ENCODE peak calls at places on chromosomes 5 and 9, in four cellular contexts. One of them, this sample, is unnamed.

GRCh38 chr5:150778517-150779396 is at the start of gene SMIM3:
- DNase-seq in H1: no peak
- DNase-seq in HepG2: peak
- DNase-seq in K562: peak
- DNase-seq in this sample: no peak

GRCh38 chr5:86709157-86709881 is 91.6 kb downstream of the COX7C start:
- DNase-seq in H1: no peak
- DNase-seq in HepG2: no peak
- DNase-seq in K562: no peak
- DNase-seq in this sample: no peak

GRCh38 chr5:32275421-32275765 is 37.3 kb downstream of the MTMR12 start:
- DNase-seq in HepG2: peak
- DNase-seq in H1: no peak
- DNase-seq in K562: no peak
- DNase-seq in this sample: no peak

GRCh38 chr9:126842977-126843799 is 17.3 kb upstream of the ZBTB34 start:
- DNase-seq in K562: no peak
- DNase-seq in H1: no peak
- DNase-seq in HepG2: no peak
- DNase-seq in this sample: no peak

GRCh38 chr9:135222991-135223760 is 135.7 kb downstream of the OLFM1 start:
- DNase-seq in H1: no peak
- DNase-seq in HepG2: no peak
- DNase-seq in K562: no peak
- DNase-seq in this sample: no peak

GRCh38 chr5:127080001-127080478 is 6.7 kb upstream of the C5orf63 start:
- DNase-seq in HepG2: no peak
- DNase-seq in H1: no peak
- DNase-seq in K562: peak
- DNase-seq in this sample: no peak

GRCh38 chr5:122858451-122858850 is 13.0 kb downstream of the SNX24 start:
- DNase-seq in H1: no peak
- DNase-seq in HepG2: no peak
- DNase-seq in K562: no peak
- DNase-seq in this sample: no peak

GRCh38 chr9:90665072-90665471 is 22.4 kb upstream of the DIRAS2 start:
- DNase-seq in H1: peak
- DNase-seq in HepG2: no peak
- DNase-seq in K562: no peak
- DNase-seq in this sample: no peak

GRCh38 chr9:133592731-133593409 is 16.3 kb downstream of the FAM163B start:
- DNase-seq in H1: no peak
- DNase-seq in K562: no peak
- DNase-seq in HepG2: no peak
- DNase-seq in this sample: no peak

GRCh38 chr5:133907075-133907474 is 61.4 kb downstream of the C5orf15 start:
- DNase-seq in HepG2: no peak
- DNase-seq in H1: no peak
- DNase-seq in K562: no peak
- DNase-seq in this sample: no peak
- TF ChIP-seq YY1 in HepG2: no peak
- TF ChIP-seq YY1 in H1: no peak
- TF ChIP-seq YY1 in K562: no peak
- TF ChIP-seq YY1 in this sample: no peak

GRCh38 chr5:1110930-1111726 is 735 bp downstream of the SLC12A7 start:
- DNase-seq in H1: no peak
- DNase-seq in HepG2: no peak
- DNase-seq in K562: peak
- DNase-seq in this sample: no peak

GRCh38 chr5:1113332-1113690 is 1.4 kb upstream of the SLC12A7 start:
- DNase-seq in K562: no peak
- DNase-seq in HepG2: no peak
- DNase-seq in H1: no peak
- DNase-seq in this sample: no peak

GRCh38 chr5:1112596-1113331 is 901 bp upstream of the SLC12A7 start:
- DNase-seq in K562: no peak
- DNase-seq in HepG2: peak
- DNase-seq in H1: no peak
- DNase-seq in this sample: no peak

GRCh38 chr5:1110260-1110929 is 1.5 kb downstream of the SLC12A7 start:
- DNase-seq in K562: no peak
- DNase-seq in HepG2: no peak
- DNase-seq in H1: no peak
- DNase-seq in this sample: no peak

GRCh38 chr5:1111727-1112289 is at the start of gene SLC12A7:
- DNase-seq in H1: no peak
- DNase-seq in K562: peak
- DNase-seq in HepG2: no peak
- DNase-seq in this sample: no peak
- TF ChIP-seq HDAC6 in H1: no peak
- TF ChIP-seq HDAC6 in K562: no peak
- TF ChIP-seq HDAC6 in HepG2: no peak
- TF ChIP-seq HDAC6 in this sample: no peak

GRCh38 chr5:1178529-1179382 is 22.6 kb upstream of the SLC6A19 start:
- DNase-seq in H1: no peak
- DNase-seq in HepG2: no peak
- DNase-seq in K562: no peak
- DNase-seq in this sample: no peak

GRCh38 chr5:1175015-1175414 is 26.4 kb upstream of the SLC6A19 start:
- DNase-seq in HepG2: no peak
- DNase-seq in K562: no peak
- DNase-seq in H1: no peak
- DNase-seq in this sample: no peak

GRCh38 chr5:1177826-1178528 is 23.4 kb upstream of the SLC6A19 start:
- DNase-seq in H1: no peak
- DNase-seq in HepG2: no peak
- DNase-seq in K562: no peak
- DNase-seq in this sample: no peak

GRCh38 chr5:1175801-1176472 is 25.5 kb upstream of the SLC6A19 start:
- DNase-seq in HepG2: no peak
- DNase-seq in K562: no peak
- DNase-seq in H1: no peak
- DNase-seq in this sample: no peak

GRCh38 chr5:1176473-1177391 is 24.7 kb upstream of the SLC6A19 start:
- DNase-seq in HepG2: no peak
- DNase-seq in K562: peak
- DNase-seq in H1: no peak
- DNase-seq in this sample: no peak
- TF ChIP-seq YY1 in HepG2: no peak
- TF ChIP-seq YY1 in K562: no peak
- TF ChIP-seq YY1 in H1: no peak
- TF ChIP-seq YY1 in this sample: no peak

GRCh38 chr9:16796304-16796825 is 74.1 kb downstream of the BNC2 start:
- DNase-seq in K562: no peak
- DNase-seq in H1: no peak
- DNase-seq in HepG2: no peak
- DNase-seq in this sample: no peak

GRCh38 chr9:16794871-16795639 is 75.4 kb downstream of the BNC2 start:
- DNase-seq in K562: no peak
- DNase-seq in H1: no peak
- DNase-seq in HepG2: no peak
- DNase-seq in this sample: no peak
- TF ChIP-seq HDAC6 in K562: no peak
- TF ChIP-seq HDAC6 in H1: no peak
- TF ChIP-seq HDAC6 in HepG2: no peak
- TF ChIP-seq HDAC6 in this sample: no peak

DNA sequence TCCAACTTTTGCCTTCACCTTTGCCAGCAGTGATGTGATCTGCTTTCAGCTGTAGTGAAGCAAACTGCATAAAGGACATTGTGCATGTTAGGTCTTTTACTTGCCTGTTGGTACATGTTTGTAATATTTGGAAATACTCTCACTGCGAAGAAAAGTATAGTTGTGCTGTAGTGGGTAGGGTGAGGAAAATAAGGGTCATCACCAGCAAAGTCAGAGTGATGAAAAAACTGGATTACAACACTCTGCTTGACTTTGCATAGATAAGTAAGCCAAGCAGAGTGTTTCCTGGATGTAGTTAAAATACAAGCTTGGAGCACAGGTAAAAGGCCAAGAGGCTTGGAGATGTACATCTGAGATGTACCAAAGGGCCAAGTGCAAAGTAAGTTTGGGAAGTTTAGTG is 16.7 kb downstream of the TGFBR1 start:
- DNase-seq in H1: no peak
- DNase-seq in HepG2: no peak
- DNase-seq in K562: no peak
- DNase-seq in this sample: no peak
- TF ChIP-seq YY1 in H1: no peak
- TF ChIP-seq YY1 in HepG2: no peak
- TF ChIP-seq YY1 in K562: no peak
- TF ChIP-seq YY1 in this sample: no peak

DNA sequence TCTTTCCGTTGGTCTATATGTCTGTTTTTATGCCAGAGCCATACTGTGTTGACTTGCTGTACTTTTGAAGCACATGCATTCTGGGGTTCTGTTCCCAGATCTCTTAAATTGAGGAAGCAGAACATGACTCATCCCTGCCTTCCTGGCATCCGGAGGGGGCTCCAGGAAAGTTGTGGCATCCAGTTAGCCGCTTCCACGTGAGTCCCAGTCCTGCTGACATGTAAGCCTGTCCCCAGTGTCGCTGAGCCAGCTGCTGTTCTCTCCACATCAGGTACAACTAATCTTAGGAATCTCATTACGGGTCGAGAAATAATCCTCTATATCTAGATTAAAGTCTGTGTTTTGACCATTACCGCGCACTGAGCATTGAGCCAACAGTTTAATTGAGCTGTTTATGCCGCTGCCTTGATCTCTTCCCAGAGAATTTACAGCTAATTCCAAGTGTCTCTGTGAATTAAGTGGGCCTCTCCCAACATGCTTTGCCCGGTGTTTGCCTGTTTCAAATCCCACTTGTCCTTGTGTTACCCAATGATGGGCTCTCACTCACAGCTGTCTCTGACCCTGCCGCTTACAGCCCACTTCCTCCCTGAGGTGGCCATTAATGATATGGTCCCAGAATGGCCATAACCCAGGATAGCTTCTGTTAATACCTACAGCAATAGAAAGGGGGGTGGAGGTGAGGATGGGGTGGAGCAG is 10.5 kb upstream of the SHB start:
- DNase-seq in H1: no peak
- DNase-seq in HepG2: no peak
- DNase-seq in K562: no peak
- DNase-seq in this sample: no peak
- TF ChIP-seq HDAC6 in H1: no peak
- TF ChIP-seq HDAC6 in HepG2: no peak
- TF ChIP-seq HDAC6 in K562: no peak
- TF ChIP-seq HDAC6 in this sample: no peak

GRCh38 chr5:110536120-110537115 is 190.1 kb downstream of the TMEM232 start:
- DNase-seq in HepG2: no peak
- DNase-seq in K562: no peak
- DNase-seq in H1: peak
- DNase-seq in this sample: no peak
- TF ChIP-seq YY1 in HepG2: no peak
- TF ChIP-seq YY1 in K562: no peak
- TF ChIP-seq YY1 in H1: no peak
- TF ChIP-seq YY1 in this sample: no peak

DNA sequence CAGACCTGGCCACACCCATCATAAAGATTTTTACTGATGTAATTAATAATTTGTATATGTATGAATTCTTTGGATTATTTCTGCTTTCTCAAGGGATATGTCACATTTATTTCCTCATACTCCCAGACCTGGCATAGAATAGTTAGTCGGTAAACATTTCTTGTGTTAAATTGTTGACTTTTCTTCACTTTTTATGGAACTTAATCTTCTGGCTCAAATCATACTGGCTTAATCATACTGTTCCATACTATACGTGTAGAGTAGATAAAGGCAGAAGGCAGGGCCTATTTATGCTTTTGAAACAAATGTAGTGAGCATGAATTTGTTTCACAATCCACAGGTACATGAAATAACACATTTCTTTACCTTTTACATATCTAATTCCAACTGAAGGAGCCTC is 155.8 kb downstream of the DEPDC1B start:
- DNase-seq in H1: no peak
- DNase-seq in HepG2: no peak
- DNase-seq in K562: no peak
- DNase-seq in this sample: no peak
- TF ChIP-seq HDAC6 in H1: no peak
- TF ChIP-seq HDAC6 in HepG2: no peak
- TF ChIP-seq HDAC6 in K562: no peak
- TF ChIP-seq HDAC6 in this sample: no peak

DNA sequence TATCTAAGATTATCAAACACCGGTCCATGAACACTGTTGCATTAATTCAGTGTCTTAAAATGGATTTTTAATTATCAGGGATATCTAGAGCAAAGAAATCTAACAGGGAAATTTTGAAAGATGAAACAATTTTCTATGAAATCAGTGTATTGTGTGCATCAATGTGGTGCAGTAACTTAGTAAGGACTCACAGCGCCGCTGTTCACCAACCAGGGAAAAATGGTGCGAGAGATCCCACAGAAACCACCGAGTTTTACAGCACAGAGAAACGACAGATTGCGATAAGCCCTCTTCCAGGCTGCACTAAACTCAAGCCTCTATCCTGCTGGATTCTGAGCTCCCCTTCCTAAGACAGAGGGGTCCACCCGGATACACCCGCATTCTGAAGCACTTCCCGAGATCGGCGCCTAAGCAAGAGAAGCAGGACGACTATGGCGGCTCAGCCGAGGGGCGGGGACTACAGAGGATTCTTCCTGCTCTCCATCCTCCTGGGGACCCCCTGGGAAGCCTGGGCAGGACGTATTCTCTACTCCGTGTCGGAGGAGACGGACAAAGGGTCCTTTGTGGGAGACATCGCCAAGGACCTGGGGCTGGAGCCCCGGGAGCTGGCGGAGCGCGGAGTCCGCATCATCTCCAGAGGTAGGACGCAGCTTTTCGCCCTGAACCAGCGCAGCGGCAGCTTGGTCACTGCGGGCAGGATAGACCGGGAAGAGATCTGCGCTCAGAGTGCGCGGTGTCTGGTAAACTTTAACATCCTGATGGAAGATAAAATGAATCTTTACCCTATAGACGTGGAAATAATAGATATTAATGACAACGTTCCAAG is at the start of gene PCDHGA7:
- DNase-seq in H1: no peak
- DNase-seq in HepG2: no peak
- DNase-seq in K562: peak
- DNase-seq in this sample: no peak
- TF ChIP-seq YY1 in H1: no peak
- TF ChIP-seq YY1 in HepG2: no peak
- TF ChIP-seq YY1 in K562: no peak
- TF ChIP-seq YY1 in this sample: no peak

This sample was measured in GM12878.